ENCODE peak calls at places on chromosomes 2 and 18, in four cellular contexts. H, L, I and G are unnamed samples.

GRCh38 chr2:158325031-158325781 is 131.3 kb downstream of the CCDC148 start:
- DNase-seq in I (no peak), L (no peak), H (no peak), G (no peak)

GRCh38 chr2:143808166-143808565 is 678.9 kb downstream of the ARHGAP15 start:
- DNase-seq in I (no peak), H (no peak), L (no peak), G (no peak)

GRCh38 chr2:64052468-64053241 is 33.4 kb upstream of the VPS54 start:
- DNase-seq in L (no peak), H (no peak), I (no peak), G (no peak)

GRCh38 chr18:74632856-74633255 is 35.2 kb downstream of the ZNF407 start:
- DNase-seq in I (no peak), L (no peak), H (no peak), G (no peak)

GRCh38 chr2:209525834-209526281 is 102.0 kb downstream of the MAP2 start:
- DNase-seq in L (no peak), I (no peak), H (no peak), G (no peak)

GRCh38 chr18:58528011-58528367 is 100.9 kb downstream of the ALPK2 start:
- DNase-seq in H (no peak), L (no peak), I (no peak), G (no peak)

GRCh38 chr2:7788736-7789135 is 871.5 kb downstream of the RNF144A start:
- DNase-seq in I (no peak), H (no peak), L (no peak), G (no peak)

GRCh38 chr2:149152597-149152996 is 114.1 kb downstream of the LYPD6B start:
- DNase-seq in I (no peak), H (no peak), L (no peak), G (no peak)

GRCh38 chr2:234701421-234701820 is 204.5 kb upstream of the ARL4C start:
- DNase-seq in H (no peak), L (no peak), I (no peak), G (no peak)

GRCh38 chr18:32906506-32907214 is 133.8 kb upstream of the KLHL14 start:
- DNase-seq in H (no peak), L (no peak), I (no peak), G (no peak)

GRCh38 chr2:158714420-158714819 is 80.7 kb upstream of the DAPL1 start:
- DNase-seq in I (no peak), L (no peak), H (no peak), G (no peak)

GRCh38 chr18:48946329-48946835 is 4.4 kb downstream of the SMAD7 start:
- DNase-seq in H (peak; percentile 47), L (no peak), I (no peak), G (no peak)

GRCh38 chr18:24080861-24081260 is 58.0 kb upstream of the CABYR start:
- DNase-seq in I (no peak), H (no peak), L (no peak), G (no peak)

GRCh38 chr2:8148260-8148880 is 533.5 kb upstream of the ID2 start:
- DNase-seq in I (no peak), L (no peak), H (no peak), G (no peak)

GRCh38 chr2:121034551-121034950 is 250.5 kb downstream of the TFCP2L1 start:
- DNase-seq in L (no peak), I (no peak), H (no peak), G (no peak)

GRCh38 chr18:23236876-23237468 is 101.7 kb downstream of the CABLES1 start:
- DNase-seq in H (no peak), L (no peak), I (no peak), G (no peak)

GRCh38 chr2:214232266-214232665 is 178.6 kb upstream of the VWC2L start:
- DNase-seq in I (no peak), H (no peak), L (no peak), G (no peak)

GRCh38 chr2:230471074-230471473 is 55.1 kb downstream of the SP100 start:
- DNase-seq in I (no peak), H (no peak), L (no peak), G (no peak)

GRCh38 chr2:39737661-39738060 is 41.4 kb downstream of the THUMPD2 start:
- DNase-seq in H (peak; percentile 13), I (no peak), L (no peak), G (no peak)

GRCh38 chr2:68943581-68944568 is 8.8 kb downstream of the GKN2 start:
- DNase-seq in H (peak; percentile 66), L (peak; percentile 27), I (peak; percentile 10), G (no peak)